ENCODE peak calls at places on chromosomes 7 and 10, in eight cellular contexts. I is IMR-90, N is OCI-LY7, W is adrenal gland, G is esophagus squamous epithelium, P is right atrium auricular region, R is ovary, D is gastrocnemius medialis. S is an unnamed sample.

GRCh38 chr7:156554488-156554887 is 86.1 kb upstream of the RNF32 start:
- DNase-seq in I (no peak), R (no peak), W (no peak), G (no peak), D (no peak), P (peak), N (no peak), S (no peak)

GRCh38 chr10:14532473-14533251 is 201.9 kb upstream of the FRMD4A start:
- DNase-seq in I (peak), R (no peak), G (no peak), P (no peak), N (no peak), W (peak), D (no peak), S (no peak)

GRCh38 chr7:80387634-80388033 is 124.2 kb downstream of the GNAT3 start:
- DNase-seq in I (no peak), W (no peak), D (no peak), P (no peak), R (no peak), G (no peak), N (no peak), S (no peak)

GRCh38 chr10:101330236-101331225 is 23.4 kb upstream of the BTRC start:
- DNase-seq in R (no peak), W (no peak), D (no peak), P (no peak), I (peak), G (no peak), N (no peak), S (no peak)

GRCh38 chr7:151062399-151063211 is 3.2 kb downstream of the SLC4A2 start:
- DNase-seq in P (no peak), G (no peak), N (no peak), R (peak), I (peak), W (peak), D (no peak), S (no peak)

GRCh38 chr7:613442-614140 is 93.9 kb upstream of the PDGFA start:
- DNase-seq in P (no peak), W (no peak), R (no peak), I (no peak), D (no peak), G (no peak), N (no peak), S (no peak)

GRCh38 chr10:129744896-129745750 is 219.0 kb downstream of the EBF3 start:
- DNase-seq in D (no peak), P (no peak), W (no peak), N (no peak), R (no peak), I (no peak), G (no peak), S (no peak)

GRCh38 chr10:88810196-88810961 is 7.8 kb downstream of the LIPM start:
- DNase-seq in D (no peak), P (no peak), I (peak), N (peak), R (no peak), W (peak), G (no peak), S (no peak)

GRCh38 chr7:28830831-28831230 is 127.3 kb downstream of the TRIL start:
- DNase-seq in R (no peak), N (no peak), W (no peak), G (no peak), I (no peak), P (no peak), D (no peak), S (no peak)

GRCh38 chr7:80885774-80886173 is 33.1 kb downstream of the SEMA3C start:
- DNase-seq in D (no peak), I (no peak), R (no peak), W (no peak), N (no peak), P (no peak), G (no peak), S (no peak)

GRCh38 chr10:70255329-70256299 is 22.4 kb upstream of the PPA1 start:
- DNase-seq in D (no peak), N (no peak), P (no peak), I (no peak), R (no peak), G (no peak), W (no peak), S (no peak)

GRCh38 chr10:17353568-17353967 is 100.8 kb downstream of the ST8SIA6 start:
- DNase-seq in R (no peak), D (no peak), I (peak), G (no peak), W (no peak), N (no peak), P (no peak), S (no peak)

GRCh38 chr7:101814081-101814995 is 3.1 kb upstream of the CUX1 start:
- DNase-seq in P (no peak), I (peak), W (peak), R (peak), G (no peak), N (peak), D (peak), S (no peak)

GRCh38 chr7:108358553-108358952 is 97.7 kb downstream of the NRCAM start:
- DNase-seq in N (no peak), G (no peak), R (no peak), D (no peak), W (no peak), I (peak), P (no peak), S (no peak)

GRCh38 chr7:43569424-43569823 is 13.5 kb upstream of the STK17A start:
- DNase-seq in P (no peak), G (no peak), D (no peak), R (no peak), W (no peak), I (peak), N (no peak), S (no peak)

GRCh38 chr10:113020838-113021237 is 70.8 kb downstream of the TCF7L2 start:
- DNase-seq in G (no peak), D (peak), N (no peak), P (no peak), W (peak), R (no peak), I (no peak), S (no peak)

GRCh38 chr10:109988231-109988630 is 19.6 kb upstream of the ADD3 start:
- DNase-seq in D (no peak), G (no peak), P (no peak), W (no peak), I (no peak), N (no peak), R (no peak), S (no peak)

GRCh38 chr10:88154596-88155250 is 291.3 kb downstream of the PTEN start:
- DNase-seq in R (no peak), G (no peak), W (no peak), I (peak), P (no peak), D (no peak), N (no peak), S (no peak)

GRCh38 chr10:124062390-124062789 is 31.0 kb downstream of the CHST15 start:
- DNase-seq in W (no peak), P (no peak), G (no peak), D (no peak), R (no peak), N (no peak), I (no peak), S (no peak)

GRCh38 chr10:122267849-122268737 is 3.0 kb upstream of the BTBD16 start:
- DNase-seq in D (peak), R (peak), G (no peak), I (peak), N (peak), W (peak), P (no peak), S (no peak)

GRCh38 chr10:13784067-13784466 is 197.3 kb downstream of the PRPF18 start:
- DNase-seq in N (peak), R (no peak), I (peak), W (no peak), D (no peak), P (no peak), G (no peak), S (no peak)

GRCh38 chr7:138546064-138546619 is 86.1 kb downstream of the TRIM24 start:
- DNase-seq in P (no peak), W (no peak), R (no peak), G (no peak), N (no peak), I (peak), D (no peak), S (no peak)

GRCh38 chr10:50997461-50997860 is 76.8 kb upstream of the PRKG1 start:
- DNase-seq in W (no peak), P (no peak), I (no peak), G (no peak), R (no peak), N (no peak), D (no peak), S (no peak)

GRCh38 chr7:101420436-101420835 is 57.8 kb downstream of the COL26A1 start:
- DNase-seq in N (no peak), W (peak), I (no peak), D (no peak), P (no peak), R (no peak), G (no peak), S (no peak)

GRCh38 chr7:35874881-35875280 is 74.0 kb downstream of the SEPTIN7 start:
- DNase-seq in I (no peak), R (no peak), G (no peak), W (no peak), N (no peak), D (no peak), P (no peak), S (no peak)

DNA sequence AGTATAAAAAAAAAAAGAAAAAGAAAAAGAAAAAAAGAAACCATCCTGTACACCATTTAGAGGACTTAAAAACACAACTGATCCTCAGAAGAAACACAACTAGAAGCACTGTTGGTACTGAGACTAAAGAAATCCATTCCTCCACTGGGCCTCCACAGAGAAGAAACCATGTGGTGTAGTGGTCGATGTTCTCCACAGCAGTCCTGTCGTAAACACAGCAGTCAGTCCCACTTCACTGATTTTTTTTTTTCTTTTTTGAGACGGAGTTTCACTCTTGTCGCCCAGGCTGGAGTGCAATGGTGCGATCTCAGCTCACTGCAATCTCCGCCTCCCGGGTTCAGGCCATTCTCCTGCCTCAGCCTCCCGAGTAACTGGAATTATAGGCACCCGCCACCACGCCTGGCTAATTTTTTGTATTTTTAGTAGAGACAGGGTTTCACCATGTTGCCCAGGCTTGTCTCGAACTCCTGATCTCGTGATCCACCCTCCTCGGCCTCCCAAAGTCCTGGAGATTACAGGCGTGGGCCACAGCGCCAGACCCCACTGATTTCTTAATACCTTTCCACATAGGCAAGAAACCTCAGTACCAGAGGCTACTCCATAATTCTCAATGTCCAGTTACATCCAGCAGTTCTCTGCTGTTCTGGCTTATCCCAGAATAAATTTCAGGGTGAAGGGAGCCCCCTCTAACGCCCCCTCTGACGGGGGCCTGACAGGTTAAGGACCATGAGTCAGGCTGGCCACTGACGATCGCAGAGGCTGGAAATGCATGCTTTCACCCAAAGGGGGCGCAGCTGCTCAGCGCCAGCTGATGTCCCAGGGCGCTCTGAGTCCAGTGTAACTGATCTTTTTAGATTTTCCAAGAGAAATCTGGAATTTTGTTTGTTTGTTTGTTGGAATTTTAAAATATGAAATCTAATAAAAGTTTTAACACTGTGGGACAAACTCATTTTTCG is 24.8 kb upstream of the FFAR4 start:
- DNase-seq in I (peak), R (peak), G (no peak), D (peak), P (no peak), W (peak), N (peak), S (no peak)
- TF ChIP-seq CTCF in I (peak), R (no peak), G (peak), D (peak), P (peak), W (peak), N (peak), S (peak)

DNA sequence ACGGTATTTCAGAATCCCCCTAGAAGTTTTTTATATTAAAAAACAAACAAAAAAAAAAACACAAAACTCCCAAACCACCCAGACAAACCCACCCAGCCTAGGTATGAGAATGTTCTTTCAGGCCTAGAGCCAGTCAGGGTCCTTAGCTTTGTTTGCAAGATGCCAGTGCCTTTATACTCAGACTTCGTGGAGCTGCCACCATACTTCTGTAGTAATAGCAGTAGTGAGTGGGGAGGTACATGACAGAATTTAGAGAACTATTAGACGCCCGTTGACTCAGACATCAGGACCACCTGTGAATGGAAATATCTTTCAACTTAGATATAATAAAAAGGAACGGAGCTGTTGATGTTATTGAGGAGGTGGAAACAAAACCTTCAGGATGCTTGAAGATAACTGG is 138.2 kb upstream of the MKLN1 start:
- DNase-seq in P (no peak), G (no peak), D (no peak), N (no peak), R (no peak), W (no peak), I (no peak), S (no peak)
- H3K27ac ChIP-seq in P (no peak), G (no peak), D (peak), N (no peak), R (no peak), W (peak), I (no peak), S (no peak)

DNA sequence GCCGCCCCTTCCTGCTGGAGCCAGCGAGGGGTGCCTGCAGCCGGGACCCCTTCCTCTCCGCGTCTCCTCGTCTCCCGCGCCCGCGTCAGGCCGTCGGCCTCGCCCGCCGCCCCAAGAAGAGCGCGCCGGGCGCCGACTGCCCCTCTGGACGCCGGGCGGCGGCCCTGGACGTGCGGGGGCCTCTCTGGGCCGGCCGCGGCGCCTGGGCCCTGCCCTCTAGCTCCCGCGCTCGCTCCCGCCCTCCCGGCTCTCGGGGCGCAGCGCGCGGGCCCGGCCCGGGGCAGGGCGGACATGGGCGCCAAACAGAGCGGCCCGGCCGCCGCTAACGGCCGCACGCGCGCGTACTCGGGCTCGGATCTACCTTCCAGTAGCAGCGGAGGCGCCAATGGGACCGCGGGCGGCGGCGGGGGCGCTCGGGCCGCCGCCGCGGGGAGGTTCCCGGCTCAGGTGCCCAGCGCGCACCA is 702 bp downstream of the ZNRF2 start:
- DNase-seq in W (peak), N (peak), D (peak), R (peak), P (no peak), I (peak), G (no peak), S (no peak)
- TF ChIP-seq CTCF in W (no peak), N (peak), D (no peak), R (no peak), P (no peak), I (no peak), G (no peak), S (peak)

GRCh38 chr10:47176206-47176902 is 123.6 kb upstream of the GDF10 start:
- DNase-seq in D (no peak), R (no peak), G (no peak), P (no peak), N (no peak), I (no peak), W (no peak), S (no peak)

GRCh38 chr10:47173929-47174442 is 126.0 kb upstream of the GDF10 start:
- DNase-seq in P (no peak), D (no peak), I (no peak), N (no peak), W (no peak), G (no peak), R (no peak), S (no peak)

GRCh38 chr10:47178537-47179290 is 121.3 kb upstream of the GDF10 start:
- DNase-seq in W (no peak), D (no peak), N (no peak), P (no peak), I (no peak), G (no peak), R (no peak), S (no peak)

GRCh38 chr10:47176903-47177860 is 122.8 kb upstream of the GDF10 start:
- DNase-seq in I (peak), G (no peak), R (no peak), P (no peak), N (no peak), W (no peak), D (no peak), S (no peak)

DNA sequence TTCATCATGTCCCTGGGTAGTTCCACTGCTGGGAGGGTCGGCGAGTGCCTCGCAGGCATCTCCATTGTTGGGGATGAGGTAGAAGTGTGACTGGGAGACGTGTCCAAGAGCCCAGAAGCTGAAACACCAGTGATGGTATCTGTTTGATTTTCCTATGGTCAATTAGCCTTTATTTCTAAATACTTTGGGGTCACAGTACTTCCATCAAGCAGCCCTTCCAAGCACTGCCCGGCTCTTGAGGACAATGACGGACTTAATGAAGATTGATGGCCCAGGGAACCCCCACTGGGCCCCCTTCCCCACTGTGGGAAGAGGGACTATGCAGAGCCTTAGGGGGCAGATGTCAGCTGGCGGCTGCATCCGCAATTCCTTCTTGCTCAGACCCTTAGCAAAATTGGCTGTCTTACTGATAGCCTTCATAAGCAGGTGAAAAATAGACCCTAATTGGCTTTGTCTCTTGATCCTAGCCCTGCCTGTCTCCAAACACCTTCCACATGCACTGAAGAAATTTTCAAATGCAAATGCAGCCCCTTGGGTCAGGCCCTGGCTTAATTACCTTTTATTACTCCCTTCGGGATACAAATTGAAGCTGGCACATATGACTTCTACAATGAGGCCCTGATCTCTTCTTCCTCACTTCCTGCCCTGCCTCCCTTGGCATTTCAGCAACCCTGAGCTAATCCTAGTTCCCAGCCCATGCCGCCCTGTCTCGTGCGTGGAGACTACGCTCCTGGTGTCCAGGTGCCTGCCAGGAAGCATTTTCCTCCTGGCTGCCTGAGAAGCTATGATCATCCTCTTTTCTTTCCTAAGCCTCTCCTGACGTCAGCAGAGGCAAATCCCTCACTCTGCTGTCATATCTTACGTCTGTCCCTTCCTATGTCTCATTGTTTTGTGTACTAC is 124.6 kb upstream of the GDF10 start:
- DNase-seq in N (no peak), W (no peak), R (no peak), D (no peak), P (no peak), I (no peak), G (no peak), S (no peak)
- H3K27ac ChIP-seq in N (no peak), W (no peak), R (no peak), D (no peak), P (no peak), I (no peak), G (no peak), S (no peak)

DNA sequence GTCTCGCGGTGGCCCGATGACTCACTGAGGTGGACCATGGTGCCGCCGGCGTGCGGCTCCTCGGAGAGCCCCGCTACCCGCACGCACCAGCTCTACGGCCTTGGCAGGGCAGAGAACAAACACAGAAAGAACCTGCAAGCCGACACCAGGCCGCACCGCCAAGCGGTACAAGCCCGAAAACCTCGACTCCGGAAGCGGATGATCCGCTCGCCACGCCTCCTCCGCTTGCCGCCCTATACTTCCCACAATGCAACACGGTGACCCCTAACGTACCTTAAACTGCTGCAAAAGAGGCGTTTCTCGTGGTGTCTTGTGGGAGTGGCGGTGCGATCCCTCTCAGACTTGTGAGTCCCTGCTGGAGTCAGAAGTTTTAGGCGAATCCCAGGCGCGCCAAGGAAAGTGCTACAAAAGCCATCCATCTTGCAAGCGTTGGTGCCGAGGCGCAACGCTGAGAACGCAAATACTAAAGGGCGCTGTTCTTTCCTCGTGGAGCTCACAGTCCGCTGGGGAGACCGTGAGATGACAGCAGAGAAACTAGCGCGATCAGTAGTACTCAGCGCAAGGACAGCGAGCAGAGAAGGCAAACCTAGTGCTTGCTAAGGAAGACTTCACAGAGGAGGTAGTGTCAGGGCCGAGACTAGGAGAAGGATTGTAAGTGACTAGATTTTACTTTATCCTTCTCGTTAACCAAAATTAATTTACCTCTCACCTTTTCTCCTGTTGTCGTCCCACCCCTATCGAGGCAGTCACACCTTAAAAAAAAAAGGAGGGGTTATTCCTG is at the start of gene MRPS16:
- DNase-seq in D (peak), R (peak), W (peak), P (peak), G (peak), N (peak), I (peak), S (peak)
- TF ChIP-seq CTCF in D (no peak), R (no peak), W (peak), P (no peak), G (no peak), N (no peak), I (no peak), S (no peak)